ENCODE peak calls at places on chromosomes 7 and 10, in ten cellular contexts. K is vagina, A is transverse colon, T is Peyer's patch, J is endothelial cell of umbilical vein, U is fibroblast of lung, C is esophagus squamous epithelium, M is GM23338, Y is BE2C, S is AG04449. R is an unnamed sample.

GRCh38 chr10:6579193-6579903 is 728 bp downstream of the PRKCQ start:
- DNase-seq in A (no peak), S (no peak), J (no peak), K (no peak), C (no peak), M (no peak), U (no peak), T (no peak), Y (no peak), R (no peak)

GRCh38 chr7:74175270-74175803 is 1.2 kb downstream of the EIF4H start:
- DNase-seq in C (no peak), M (no peak), T (no peak), Y (no peak), S (no peak), A (no peak), K (no peak), J (peak; percentile 38), U (no peak), R (no peak)

GRCh38 chr10:80277567-80278250 is 11.7 kb downstream of the MAT1A start:
- DNase-seq in Y (no peak), U (no peak), T (no peak), A (no peak), S (no peak), M (no peak), J (no peak), C (no peak), K (peak; percentile 67), R (no peak)

GRCh38 chr10:69721690-69722310 is 79.9 kb upstream of the COL13A1 start:
- DNase-seq in M (peak; percentile 55), A (no peak), Y (no peak), K (no peak), J (peak; percentile 34), T (no peak), C (no peak), U (peak; percentile 41), S (no peak), R (no peak)

GRCh38 chr7:84912993-84913635 is 273.7 kb downstream of the SEMA3D start:
- DNase-seq in T (no peak), A (no peak), U (peak; percentile 26), S (no peak), J (no peak), K (no peak), C (no peak), Y (no peak), M (peak; percentile 64), R (no peak)

GRCh38 chr10:50416181-50416824 is 165.0 kb upstream of the ASAH2 start:
- DNase-seq in C (no peak), A (no peak), K (no peak), U (no peak), T (no peak), M (no peak), S (no peak), J (peak; percentile 30), Y (no peak), R (no peak)

GRCh38 chr10:37667736-37668135 is 189.7 kb downstream of the ZNF248 start:
- DNase-seq in U (no peak), C (no peak), J (no peak), S (no peak), T (no peak), K (no peak), Y (no peak), M (no peak), A (no peak), R (no peak)

GRCh38 chr10:77912576-77912975 is 14.0 kb downstream of the DLG5 start:
- DNase-seq in J (no peak), T (no peak), Y (no peak), U (no peak), C (no peak), S (no peak), K (no peak), M (no peak), A (no peak), R (no peak)

GRCh38 chr10:59244871-59245270 is 68.4 kb downstream of the PHYHIPL start:
- DNase-seq in J (no peak), A (no peak), Y (no peak), K (no peak), U (peak; percentile 6), C (no peak), M (no peak), S (no peak), T (no peak), R (no peak)

GRCh38 chr10:48612241-48612943 is 7.5 kb upstream of the ARHGAP22 start:
- DNase-seq in U (peak; percentile 74), J (no peak), C (no peak), K (no peak), S (no peak), A (no peak), T (no peak), M (no peak), Y (no peak), R (no peak)

DNA sequence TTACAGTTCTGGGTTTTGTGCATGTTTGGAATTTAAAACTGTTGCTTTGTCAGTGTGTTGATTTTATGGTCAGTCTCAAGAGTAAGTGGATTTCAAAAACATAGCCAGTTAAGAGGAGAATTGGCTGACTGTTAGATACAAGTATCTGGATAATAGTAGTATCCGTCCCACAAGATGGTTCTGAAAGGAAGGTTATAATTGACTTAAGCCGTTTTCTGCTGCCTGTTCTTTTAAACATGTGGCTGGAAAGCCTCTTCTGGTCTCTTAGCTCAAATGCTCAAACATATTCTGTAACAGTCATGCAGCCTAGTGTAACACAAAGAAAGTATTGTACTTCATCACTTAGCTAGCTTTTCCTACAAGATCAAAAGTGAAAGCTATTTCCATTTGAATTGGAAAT is 170.8 kb downstream of the POLR1F start:
- DNase-seq in U (peak; percentile 44), J (no peak), Y (no peak), K (no peak), A (no peak), T (no peak), M (peak; percentile 4), S (no peak), C (no peak), R (no peak)
- TF ChIP-seq CTCF in U (no peak), J (no peak), Y (no peak), K (no peak), A (no peak), T (no peak), M (no peak), S (no peak), C (no peak), R (no peak)

DNA sequence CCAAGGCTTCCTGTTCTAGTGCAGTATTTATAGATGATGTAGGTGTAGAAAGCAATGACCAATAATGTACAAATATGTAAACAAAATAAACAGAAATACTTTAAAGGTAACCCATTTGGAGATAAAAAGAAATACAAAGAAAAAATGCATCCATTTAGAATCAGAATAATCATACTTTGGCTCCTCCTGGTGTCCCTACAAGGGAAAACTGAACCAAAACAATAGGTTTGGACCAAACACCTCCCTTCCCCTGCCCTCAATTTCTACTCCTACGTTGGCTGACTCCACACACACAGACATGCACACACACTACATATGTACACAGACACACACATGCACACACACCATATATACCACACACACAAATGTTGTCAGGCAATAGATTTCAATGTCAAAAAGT is 36.0 kb downstream of the C10orf143 start:
- DNase-seq in S (no peak), A (no peak), J (no peak), C (no peak), U (no peak), Y (no peak), K (no peak), T (no peak), M (no peak), R (no peak)
- TF ChIP-seq CTCF in S (no peak), A (no peak), J (no peak), C (no peak), U (no peak), Y (no peak), K (no peak), T (no peak), M (peak; percentile 26), R (no peak)

GRCh38 chr7:77714195-77714594 is 17.9 kb downstream of the RSBN1L start:
- DNase-seq in A (no peak), Y (no peak), M (no peak), T (no peak), J (no peak), K (no peak), U (no peak), C (no peak), S (no peak), R (no peak)
- TF ChIP-seq CTCF in A (no peak), Y (no peak), M (no peak), T (no peak), J (no peak), K (no peak), U (no peak), C (no peak), S (no peak), R (no peak)

GRCh38 chr10:118626953-118627352 is 31.5 kb upstream of the PRLHR start:
- DNase-seq in C (no peak), J (no peak), A (no peak), S (no peak), K (no peak), U (no peak), M (peak; percentile 51), Y (no peak), T (no peak), R (no peak)
- TF ChIP-seq CTCF in C (no peak), J (peak; percentile 23), A (no peak), S (no peak), K (no peak), U (no peak), M (peak; percentile 63), Y (peak; percentile 34), T (no peak), R (no peak)

GRCh38 chr10:30027057-30028005 is 32.1 kb downstream of the JCAD start:
- DNase-seq in M (peak; percentile 70), S (no peak), C (peak; percentile 7), U (no peak), J (peak; percentile 73), Y (no peak), A (peak; percentile 68), K (no peak), T (peak; percentile 62), R (peak; percentile 44)
- TF ChIP-seq CTCF in M (peak; percentile 44), S (no peak), C (no peak), U (peak; percentile 8), J (peak; percentile 14), Y (no peak), A (no peak), K (no peak), T (no peak), R (no peak)

DNA sequence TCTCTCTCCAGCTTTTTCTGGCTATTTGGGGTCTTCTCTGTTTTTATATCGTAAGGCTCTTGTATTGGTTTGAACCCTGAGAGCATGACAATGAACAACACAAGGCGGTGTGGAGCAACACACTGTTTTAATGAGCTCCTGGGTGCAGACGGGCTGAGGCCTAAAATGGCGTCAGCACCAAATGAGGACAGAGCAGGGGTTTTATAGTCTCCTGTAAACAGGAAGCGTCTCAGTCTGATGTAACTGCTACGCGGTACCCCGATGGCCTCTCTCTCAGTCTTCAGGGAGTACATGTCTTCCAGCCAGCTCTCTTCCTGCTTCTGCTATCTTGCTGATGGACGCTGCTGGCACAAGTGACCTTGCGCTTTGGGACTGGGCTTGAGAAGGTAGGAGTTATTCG is 95.9 kb upstream of the CCDC71L start:
- DNase-seq in C (no peak), K (no peak), U (no peak), M (no peak), Y (no peak), J (no peak), S (no peak), T (no peak), A (no peak), R (no peak)
- TF ChIP-seq CTCF in C (no peak), K (no peak), U (no peak), M (no peak), Y (no peak), J (no peak), S (no peak), T (no peak), A (no peak), R (no peak)

R was measured in activated B cell treated with CpG ODN at 0.5 μM for 24 hours.